ENCODE peak calls at places on chromosomes 1 and 21, in six cellular contexts. One of them, this sample, is unnamed.

GRCh38 chr1:204975021-204975420 is 68.0 kb upstream of the CNTN2 start:
- DNase-seq in K562: no peak
- DNase-seq in transverse colon: no peak
- DNase-seq in sigmoid colon: no peak
- DNase-seq in breast epithelium: no peak
- DNase-seq in stomach: no peak
- DNase-seq in this sample: no peak

GRCh38 chr21:45381865-45382697 is 22.9 kb upstream of the COL18A1 start:
- DNase-seq in K562: no peak
- DNase-seq in transverse colon: no peak
- DNase-seq in sigmoid colon: peak; percentile 60
- DNase-seq in breast epithelium: no peak
- DNase-seq in stomach: no peak
- DNase-seq in this sample: peak; percentile 58

GRCh38 chr1:108199231-108199657 is 899 bp downstream of the SLC25A24 start:
- DNase-seq in K562: peak; percentile 50
- DNase-seq in transverse colon: peak; percentile 28
- DNase-seq in sigmoid colon: no peak
- DNase-seq in breast epithelium: no peak
- DNase-seq in stomach: no peak
- DNase-seq in this sample: no peak

GRCh38 chr1:63828322-63829044 is 54.7 kb downstream of the ROR1 start:
- DNase-seq in K562: no peak
- DNase-seq in transverse colon: no peak
- DNase-seq in sigmoid colon: no peak
- DNase-seq in breast epithelium: no peak
- DNase-seq in stomach: no peak
- DNase-seq in this sample: no peak

GRCh38 chr1:14413809-14414208 is 184.7 kb upstream of the KAZN start:
- DNase-seq in K562: no peak
- DNase-seq in transverse colon: no peak
- DNase-seq in sigmoid colon: no peak
- DNase-seq in breast epithelium: peak; percentile 27
- DNase-seq in stomach: no peak
- DNase-seq in this sample: no peak

GRCh38 chr1:225684741-225685140 is 31.8 kb upstream of the ENAH start:
- DNase-seq in K562: no peak
- DNase-seq in transverse colon: no peak
- DNase-seq in sigmoid colon: no peak
- DNase-seq in breast epithelium: no peak
- DNase-seq in stomach: no peak
- DNase-seq in this sample: no peak

GRCh38 chr1:246355421-246356230 is 151.5 kb downstream of the SMYD3 start:
- DNase-seq in K562: no peak
- DNase-seq in transverse colon: no peak
- DNase-seq in sigmoid colon: no peak
- DNase-seq in breast epithelium: no peak
- DNase-seq in stomach: no peak
- DNase-seq in this sample: no peak

GRCh38 chr21:39386194-39386593 is 37.3 kb upstream of the HMGN1 start:
- DNase-seq in K562: no peak
- DNase-seq in transverse colon: no peak
- DNase-seq in sigmoid colon: peak; percentile 69
- DNase-seq in breast epithelium: no peak
- DNase-seq in stomach: peak; percentile 37
- DNase-seq in this sample: no peak

GRCh38 chr1:192809286-192810252 is 730 bp downstream of the RGS2 start:
- DNase-seq in K562: peak; percentile 64
- DNase-seq in transverse colon: peak; percentile 46
- DNase-seq in sigmoid colon: peak; percentile 72
- DNase-seq in breast epithelium: no peak
- DNase-seq in stomach: peak; percentile 35
- DNase-seq in this sample: peak; percentile 69

GRCh38 chr1:155171836-155172731 is 1.0 kb downstream of the KRTCAP2 start:
- DNase-seq in K562: no peak
- DNase-seq in transverse colon: no peak
- DNase-seq in sigmoid colon: no peak
- DNase-seq in breast epithelium: peak; percentile 15
- DNase-seq in stomach: no peak
- DNase-seq in this sample: no peak
- H3K4me1 ChIP-seq in K562: peaks cover 18% of the 10 kb centered on the region
- H3K4me1 ChIP-seq in transverse colon: peaks cover 22% of the 10 kb centered on the region
- H3K4me1 ChIP-seq in sigmoid colon: peaks cover 48% of the 10 kb centered on the region
- H3K4me1 ChIP-seq in breast epithelium: peaks cover 3% of the 10 kb centered on the region
- H3K4me1 ChIP-seq in stomach: peaks cover 65% of the 10 kb centered on the region
- H3K4me1 ChIP-seq in this sample: peaks cover 45% of the 10 kb centered on the region

GRCh38 chr1:198531891-198532290 is 8.6 kb downstream of the ATP6V1G3 start:
- DNase-seq in K562: no peak
- DNase-seq in transverse colon: no peak
- DNase-seq in sigmoid colon: no peak
- DNase-seq in breast epithelium: no peak
- DNase-seq in stomach: no peak
- DNase-seq in this sample: no peak
- TF ChIP-seq POLR2AphosphoS5 in K562: no peak
- TF ChIP-seq POLR2AphosphoS5 in transverse colon: no peak
- TF ChIP-seq POLR2AphosphoS5 in sigmoid colon: no peak
- TF ChIP-seq POLR2AphosphoS5 in breast epithelium: no peak
- TF ChIP-seq POLR2AphosphoS5 in stomach: no peak
- TF ChIP-seq POLR2AphosphoS5 in this sample: no peak

GRCh38 chr1:58815680-58816071 is 31.8 kb upstream of the JUN start:
- DNase-seq in K562: peak; percentile 27
- DNase-seq in transverse colon: peak; percentile 77
- DNase-seq in sigmoid colon: no peak
- DNase-seq in breast epithelium: no peak
- DNase-seq in stomach: no peak
- DNase-seq in this sample: no peak

GRCh38 chr1:58813801-58814200 is 30.0 kb upstream of the JUN start:
- DNase-seq in K562: no peak
- DNase-seq in transverse colon: no peak
- DNase-seq in sigmoid colon: no peak
- DNase-seq in breast epithelium: no peak
- DNase-seq in stomach: no peak
- DNase-seq in this sample: no peak

GRCh38 chr1:58813361-58813760 is 29.5 kb upstream of the JUN start:
- DNase-seq in K562: no peak
- DNase-seq in transverse colon: no peak
- DNase-seq in sigmoid colon: no peak
- DNase-seq in breast epithelium: no peak
- DNase-seq in stomach: no peak
- DNase-seq in this sample: no peak

GRCh38 chr1:58815069-58815679 is 31.3 kb upstream of the JUN start:
- DNase-seq in K562: peak; percentile 91
- DNase-seq in transverse colon: peak; percentile 91
- DNase-seq in sigmoid colon: peak; percentile 93
- DNase-seq in breast epithelium: peak; percentile 75
- DNase-seq in stomach: peak; percentile 92
- DNase-seq in this sample: peak; percentile 89

GRCh38 chr1:58814251-58815068 is 30.6 kb upstream of the JUN start:
- DNase-seq in K562: no peak
- DNase-seq in transverse colon: peak; percentile 86
- DNase-seq in sigmoid colon: peak; percentile 70
- DNase-seq in breast epithelium: peak; percentile 59
- DNase-seq in stomach: peak; percentile 86
- DNase-seq in this sample: peak; percentile 84
- H3K4me1 ChIP-seq in K562: peaks cover 16% of the 10 kb centered on the region
- H3K4me1 ChIP-seq in transverse colon: peaks cover 5% of the 10 kb centered on the region
- H3K4me1 ChIP-seq in sigmoid colon: peaks cover 24% of the 10 kb centered on the region
- H3K4me1 ChIP-seq in breast epithelium: peaks cover 3% of the 10 kb centered on the region
- H3K4me1 ChIP-seq in stomach: peaks cover 36% of the 10 kb centered on the region
- H3K4me1 ChIP-seq in this sample: peaks cover 75% of the 10 kb centered on the region

GRCh38 chr21:15730484-15731242 is 881 bp downstream of the USP25 start:
- DNase-seq in K562: peak; percentile 32
- DNase-seq in transverse colon: no peak
- DNase-seq in sigmoid colon: no peak
- DNase-seq in breast epithelium: no peak
- DNase-seq in stomach: no peak
- DNase-seq in this sample: no peak

GRCh38 chr21:15731243-15731613 is 1.4 kb downstream of the USP25 start:
- DNase-seq in K562: peak; percentile 51
- DNase-seq in transverse colon: no peak
- DNase-seq in sigmoid colon: no peak
- DNase-seq in breast epithelium: no peak
- DNase-seq in stomach: no peak
- DNase-seq in this sample: no peak

GRCh38 chr21:15728046-15728445 is 1.7 kb upstream of the USP25 start:
- DNase-seq in K562: no peak
- DNase-seq in transverse colon: no peak
- DNase-seq in sigmoid colon: no peak
- DNase-seq in breast epithelium: no peak
- DNase-seq in stomach: no peak
- DNase-seq in this sample: no peak

GRCh38 chr21:15729346-15729673 is 472 bp upstream of the USP25 start:
- DNase-seq in K562: no peak
- DNase-seq in transverse colon: no peak
- DNase-seq in sigmoid colon: no peak
- DNase-seq in breast epithelium: no peak
- DNase-seq in stomach: no peak
- DNase-seq in this sample: no peak

GRCh38 chr21:15729674-15730483 is at the start of gene USP25:
- DNase-seq in K562: peak; percentile 91
- DNase-seq in transverse colon: peak; percentile 95
- DNase-seq in sigmoid colon: peak; percentile 96
- DNase-seq in breast epithelium: peak; percentile 85
- DNase-seq in stomach: peak; percentile 95
- DNase-seq in this sample: peak; percentile 95
- TF ChIP-seq POLR2AphosphoS5 in K562: peak; percentile 65
- TF ChIP-seq POLR2AphosphoS5 in transverse colon: peak; percentile 95
- TF ChIP-seq POLR2AphosphoS5 in sigmoid colon: peak; percentile 95
- TF ChIP-seq POLR2AphosphoS5 in breast epithelium: peak; percentile 77
- TF ChIP-seq POLR2AphosphoS5 in stomach: peak; percentile 64
- TF ChIP-seq POLR2AphosphoS5 in this sample: no peak

GRCh38 chr1:217273866-217274265 is 357.0 kb downstream of the GPATCH2 start:
- DNase-seq in K562: no peak
- DNase-seq in transverse colon: no peak
- DNase-seq in sigmoid colon: no peak
- DNase-seq in breast epithelium: no peak
- DNase-seq in stomach: no peak
- DNase-seq in this sample: no peak
- H3K4me1 ChIP-seq in K562: no peaks in the 10 kb centered on the region
- H3K4me1 ChIP-seq in transverse colon: no peaks in the 10 kb centered on the region
- H3K4me1 ChIP-seq in sigmoid colon: no peaks in the 10 kb centered on the region
- H3K4me1 ChIP-seq in breast epithelium: no peaks in the 10 kb centered on the region
- H3K4me1 ChIP-seq in stomach: no peaks in the 10 kb centered on the region
- H3K4me1 ChIP-seq in this sample: no peaks in the 10 kb centered on the region

This sample was measured in suprapubic skin.